ENCODE peak calls at places on chromosomes 13 and 19, in six cellular contexts. C is transverse colon, R is SK-N-SH, B is A549, Z is ovary, F is stomach. N is an unnamed sample.
A peak's percentile ranks its signal among the peaks of the same experiment; 100 is the strongest.

GRCh38 chr13:41017153-41017552 is 2.0 kb downstream of the ELF1 start:
- DNase-seq in F (peak; percentile 41), B (no peak), C (peak; percentile 43), R (no peak), Z (no peak), N (no peak)

GRCh38 chr19:1155352-1156304 is 18.4 kb downstream of the SBNO2 start:
- DNase-seq in B (no peak), F (no peak), R (no peak), C (no peak), Z (peak; percentile 17), N (no peak)

GRCh38 chr19:4518345-4519171 is at the start of gene PLIN4:
- DNase-seq in B (no peak), R (no peak), Z (peak; percentile 94), F (peak; percentile 89), C (peak; percentile 60), N (peak; percentile 97)

GRCh38 chr19:19459707-19460251 is 54.3 kb downstream of the GATAD2A start:
- DNase-seq in C (peak; percentile 54), Z (no peak), F (peak; percentile 41), B (no peak), R (no peak), N (no peak)

GRCh38 chr13:83992566-83993358 is 110.5 kb upstream of the SLITRK1 start:
- DNase-seq in C (no peak), Z (no peak), F (no peak), R (no peak), B (no peak), N (no peak)

GRCh38 chr13:23790591-23791170 is 98.5 kb downstream of the MIPEP start:
- DNase-seq in C (no peak), F (no peak), B (no peak), R (no peak), Z (no peak), N (no peak)

GRCh38 chr19:12801466-12802266 is at the start of the genes PRDX2 and THSD8:
- DNase-seq in R (peak; percentile 94), Z (peak; percentile 83), F (peak; percentile 87), C (peak; percentile 90), B (no peak), N (peak; percentile 89)

GRCh38 chr13:57631607-57632275 is at the start of gene PCDH17:
- DNase-seq in F (peak; percentile 34), B (no peak), Z (no peak), C (peak; percentile 7), R (peak; percentile 62), N (no peak)

GRCh38 chr13:32726374-32727037 is 140.3 kb downstream of the PDS5B start:
- DNase-seq in B (no peak), C (no peak), Z (no peak), R (no peak), F (no peak), N (no peak)

GRCh38 chr13:33189470-33189869 is 96.1 kb downstream of the STARD13 start:
- DNase-seq in C (no peak), Z (no peak), B (no peak), F (no peak), R (no peak), N (no peak)

GRCh38 chr19:8081569-8082550 is 29.3 kb downstream of the CCL25 start:
- DNase-seq in Z (no peak), B (no peak), R (no peak), F (no peak), C (no peak), N (no peak)

GRCh38 chr13:76512676-76513277 is 373.4 kb downstream of the KCTD12 start:
- DNase-seq in F (no peak), C (no peak), R (peak; percentile 11), Z (no peak), B (no peak), N (no peak)

GRCh38 chr13:80339841-80340642 is 884 bp downstream of the SPRY2 start:
- DNase-seq in C (peak; percentile 68), R (peak; percentile 60), F (peak; percentile 46), Z (peak; percentile 39), B (no peak), N (peak; percentile 74)
- H3K27ac ChIP-seq in C (peak overlapping the region; percentile 98), R (peak overlapping the region; percentile 95), F (peak overlapping the region; percentile 97), Z (peak overlapping the region; percentile 72), B (peak overlapping the region; percentile 97), N (peak overlapping the region; percentile 88)

DNA sequence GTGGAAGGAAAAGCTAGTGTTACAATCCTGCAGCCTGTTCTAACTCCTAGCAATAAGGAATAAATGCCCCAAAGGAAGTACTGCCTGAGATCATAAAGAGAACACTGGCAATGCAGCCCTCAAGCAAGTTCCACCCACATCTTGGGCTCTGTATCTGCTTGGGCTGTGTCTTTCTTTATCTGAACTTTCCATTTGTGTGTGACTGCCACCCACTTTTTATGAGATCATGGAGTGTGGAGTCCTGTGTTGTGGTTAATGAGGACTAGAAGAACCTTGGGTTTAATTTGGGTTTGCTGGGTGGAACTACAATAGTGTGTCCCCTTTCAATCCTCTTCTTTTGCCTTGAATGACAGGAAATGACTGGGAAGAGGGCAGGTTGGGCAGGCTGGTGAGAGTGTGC is 38.3 kb downstream of the RFXAP start:
- DNase-seq in C (no peak), B (no peak), F (no peak), R (no peak), Z (no peak), N (no peak)
- H3K9me3 ChIP-seq in C (no peaks in the 10 kb centered on the region), B (no peaks in the 10 kb centered on the region), F (no peaks in the 10 kb centered on the region), R (no peaks in the 10 kb centered on the region), Z (no peaks in the 10 kb centered on the region), N (no peaks in the 10 kb centered on the region)

GRCh38 chr13:110981379-110981778 is 66.5 kb upstream of the ANKRD10 start:
- DNase-seq in Z (no peak), C (no peak), B (no peak), F (no peak), R (no peak), N (no peak)
- TF ChIP-seq EP300 in Z (no peak), C (no peak), B (no peak), F (no peak), R (no peak), N (no peak)

DNA sequence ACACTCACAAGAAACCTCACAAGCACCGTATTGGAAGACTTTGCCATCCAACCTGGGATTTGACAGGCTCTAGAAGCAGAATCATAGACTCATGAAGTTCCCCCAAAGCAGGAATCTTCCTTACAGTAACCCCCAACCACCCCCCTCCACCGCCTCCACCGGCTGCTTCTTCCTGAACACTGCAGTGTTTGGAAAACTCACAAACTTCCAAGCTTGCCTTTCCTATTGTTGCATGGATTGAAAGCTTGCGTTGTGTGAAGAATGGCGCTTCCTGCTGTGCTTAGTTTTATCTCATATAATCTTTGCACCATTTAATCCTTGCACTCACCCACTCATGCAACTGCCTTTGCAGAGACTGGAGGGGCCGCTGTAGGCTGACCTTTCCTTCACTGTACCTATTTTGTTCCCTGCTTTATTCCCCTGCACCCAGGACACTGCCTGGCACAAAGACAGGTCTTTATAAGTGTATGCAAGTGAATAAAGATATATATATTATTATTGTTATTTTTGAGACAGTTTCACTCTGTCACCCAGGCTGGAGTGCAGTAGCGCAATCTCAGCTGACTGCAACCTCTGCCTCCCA is 3.7 kb downstream of the ALOX5AP start:
- DNase-seq in C (no peak), R (no peak), Z (no peak), F (no peak), B (no peak), N (no peak)
- H3K27ac ChIP-seq in C (peak overlapping the region; percentile 71), R (peak overlapping the region; percentile 84), Z (no peak overlapping the region), F (no peak overlapping the region), B (peak overlapping the region; percentile 85), N (no peak overlapping the region)

GRCh38 chr19:52066258-52066866 is 17.7 kb upstream of the ZNF432 start:
- DNase-seq in R (no peak), C (no peak), B (no peak), F (no peak), Z (no peak), N (no peak)

GRCh38 chr19:52065399-52065798 is 16.8 kb upstream of the ZNF432 start:
- DNase-seq in Z (no peak), C (no peak), B (no peak), R (no peak), F (no peak), N (no peak)

GRCh38 chr19:52069653-52070052 is 21.0 kb upstream of the ZNF432 start:
- DNase-seq in Z (no peak), C (no peak), F (no peak), R (no peak), B (no peak), N (no peak)

GRCh38 chr19:52070496-52070895 is 21.9 kb upstream of the ZNF432 start:
- DNase-seq in B (no peak), Z (no peak), R (no peak), C (no peak), F (no peak), N (no peak)
- H3K9me3 ChIP-seq in B (peaks cover 90% of the 10 kb centered on the region), Z (peaks cover 70% of the 10 kb centered on the region), R (peaks cover 49% of the 10 kb centered on the region), C (peaks cover 68% of the 10 kb centered on the region), F (peaks cover 100% of the 10 kb centered on the region), N (peaks cover 64% of the 10 kb centered on the region)

GRCh38 chr19:37692956-37693660 is 26.5 kb downstream of the ZNF607 start:
- DNase-seq in R (no peak), Z (no peak), B (no peak), F (no peak), C (no peak), N (no peak)

GRCh38 chr19:37695144-37695899 is 24.2 kb downstream of the ZNF607 start:
- DNase-seq in Z (no peak), R (no peak), B (no peak), C (no peak), F (no peak), N (no peak)

DNA sequence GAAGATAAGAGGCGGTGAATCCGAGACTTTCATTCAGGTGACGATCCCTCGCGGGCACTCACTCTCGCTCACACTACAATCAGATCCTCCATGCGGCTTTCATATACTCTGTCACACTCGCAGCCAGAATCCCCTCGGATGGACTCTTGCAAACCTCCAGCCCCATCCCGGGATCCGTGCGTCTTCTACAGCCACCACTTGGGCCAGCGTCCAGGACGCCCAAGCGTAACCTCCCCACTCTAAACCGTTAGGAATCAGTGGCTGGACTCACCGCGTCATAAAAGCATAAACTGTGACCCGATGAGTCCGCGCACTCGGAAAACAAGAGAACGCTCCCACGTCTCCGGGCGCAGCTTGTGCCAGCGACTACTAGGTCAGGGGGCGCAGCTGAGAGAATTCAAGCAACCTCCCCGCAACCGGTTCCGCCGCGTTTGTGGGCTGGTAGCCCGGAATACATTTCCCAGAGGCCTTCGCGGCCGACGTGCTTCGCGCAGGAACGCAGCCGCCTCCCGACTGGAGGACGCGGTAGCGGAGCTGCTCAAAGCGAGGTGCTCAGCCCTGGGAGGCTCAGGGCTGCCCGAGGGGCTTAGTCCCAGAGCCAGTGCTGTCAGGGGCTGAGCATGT is 27.6 kb downstream of the ZNF607 start:
- DNase-seq in F (peak; percentile 63), B (no peak), C (peak; percentile 84), R (peak; percentile 89), Z (peak; percentile 84), N (peak; percentile 90)
- TF ChIP-seq EP300 in F (no peak), B (no peak), C (no peak), R (no peak), Z (no peak), N (no peak)

N was measured in sigmoid colon.